ENCODE peak calls at places on chromosomes 4 and X, in four cellular contexts. One of them, this sample, is unnamed.

GRCh38 chrX:110015027-110015426 is 12.1 kb downstream of the TMEM164 start:
- DNase-seq in activated T-helper 1 cell treated with anti-CD3 and anti-CD28 coated beads, Interleukin-12 subunit alpha, Interleukin-12 subunit beta, Interleukin-2, Interleukin-4 antibody, amounts not matched to agents 30 ng/mL and 10 ng/mL and 1 ng/mL, durations not matched to agents 14 hours and 24 hours and 36 hours: no peak
- DNase-seq in T-helper 17 cell: no peak
- DNase-seq in NCI-H1436: no peak
- DNase-seq in this sample: no peak

GRCh38 chr4:152936446-152937279 is 540 bp downstream of the FHDC1 start:
- DNase-seq in activated T-helper 1 cell treated with anti-CD3 and anti-CD28 coated beads, Interleukin-12 subunit alpha, Interleukin-12 subunit beta, Interleukin-2, Interleukin-4 antibody, amounts not matched to agents 30 ng/mL and 10 ng/mL and 1 ng/mL, durations not matched to agents 14 hours and 24 hours and 36 hours: no peak
- DNase-seq in T-helper 17 cell: no peak
- DNase-seq in NCI-H1436: no peak
- DNase-seq in this sample: peak

GRCh38 chr4:169305173-169305572 is 34.4 kb upstream of the SH3RF1 start:
- DNase-seq in activated T-helper 1 cell treated with anti-CD3 and anti-CD28 coated beads, Interleukin-12 subunit alpha, Interleukin-12 subunit beta, Interleukin-2, Interleukin-4 antibody, amounts not matched to agents 30 ng/mL and 10 ng/mL and 1 ng/mL, durations not matched to agents 14 hours and 24 hours and 36 hours: no peak
- DNase-seq in T-helper 17 cell: no peak
- DNase-seq in NCI-H1436: no peak
- DNase-seq in this sample: no peak

GRCh38 chr4:140448830-140449229 is 21.4 kb upstream of the CLGN start:
- DNase-seq in activated T-helper 1 cell treated with anti-CD3 and anti-CD28 coated beads, Interleukin-12 subunit alpha, Interleukin-12 subunit beta, Interleukin-2, Interleukin-4 antibody, amounts not matched to agents 30 ng/mL and 10 ng/mL and 1 ng/mL, durations not matched to agents 14 hours and 24 hours and 36 hours: no peak
- DNase-seq in T-helper 17 cell: no peak
- DNase-seq in NCI-H1436: peak
- DNase-seq in this sample: no peak

GRCh38 chr4:14294611-14295010 is 667.1 kb upstream of the BOD1L1 start:
- DNase-seq in activated T-helper 1 cell treated with anti-CD3 and anti-CD28 coated beads, Interleukin-12 subunit alpha, Interleukin-12 subunit beta, Interleukin-2, Interleukin-4 antibody, amounts not matched to agents 30 ng/mL and 10 ng/mL and 1 ng/mL, durations not matched to agents 14 hours and 24 hours and 36 hours: no peak
- DNase-seq in T-helper 17 cell: no peak
- DNase-seq in NCI-H1436: no peak
- DNase-seq in this sample: no peak

GRCh38 chr4:54226399-54227260 is 2.5 kb upstream of the PDGFRA start:
- DNase-seq in activated T-helper 1 cell treated with anti-CD3 and anti-CD28 coated beads, Interleukin-12 subunit alpha, Interleukin-12 subunit beta, Interleukin-2, Interleukin-4 antibody, amounts not matched to agents 30 ng/mL and 10 ng/mL and 1 ng/mL, durations not matched to agents 14 hours and 24 hours and 36 hours: no peak
- DNase-seq in T-helper 17 cell: no peak
- DNase-seq in NCI-H1436: no peak
- DNase-seq in this sample: no peak

GRCh38 chrX:915427-916234 is 285.0 kb downstream of the SHOX start:
- DNase-seq in activated T-helper 1 cell treated with anti-CD3 and anti-CD28 coated beads, Interleukin-12 subunit alpha, Interleukin-12 subunit beta, Interleukin-2, Interleukin-4 antibody, amounts not matched to agents 30 ng/mL and 10 ng/mL and 1 ng/mL, durations not matched to agents 14 hours and 24 hours and 36 hours: peak
- DNase-seq in T-helper 17 cell: no peak
- DNase-seq in NCI-H1436: no peak
- DNase-seq in this sample: no peak

GRCh38 chr4:52037730-52038108 is 380 bp downstream of the SGCB start:
- DNase-seq in activated T-helper 1 cell treated with anti-CD3 and anti-CD28 coated beads, Interleukin-12 subunit alpha, Interleukin-12 subunit beta, Interleukin-2, Interleukin-4 antibody, amounts not matched to agents 30 ng/mL and 10 ng/mL and 1 ng/mL, durations not matched to agents 14 hours and 24 hours and 36 hours: no peak
- DNase-seq in T-helper 17 cell: no peak
- DNase-seq in NCI-H1436: peak
- DNase-seq in this sample: no peak

GRCh38 chrX:43005561-43005960 is 227.6 kb upstream of the PPP1R2C start:
- DNase-seq in activated T-helper 1 cell treated with anti-CD3 and anti-CD28 coated beads, Interleukin-12 subunit alpha, Interleukin-12 subunit beta, Interleukin-2, Interleukin-4 antibody, amounts not matched to agents 30 ng/mL and 10 ng/mL and 1 ng/mL, durations not matched to agents 14 hours and 24 hours and 36 hours: no peak
- DNase-seq in T-helper 17 cell: no peak
- DNase-seq in NCI-H1436: no peak
- DNase-seq in this sample: no peak

GRCh38 chrX:130637591-130637990 is 235.8 kb downstream of the RBMX2 start:
- DNase-seq in activated T-helper 1 cell treated with anti-CD3 and anti-CD28 coated beads, Interleukin-12 subunit alpha, Interleukin-12 subunit beta, Interleukin-2, Interleukin-4 antibody, amounts not matched to agents 30 ng/mL and 10 ng/mL and 1 ng/mL, durations not matched to agents 14 hours and 24 hours and 36 hours: no peak
- DNase-seq in T-helper 17 cell: no peak
- DNase-seq in NCI-H1436: no peak
- DNase-seq in this sample: no peak

GRCh38 chr4:120723986-120724385 is 198.5 kb downstream of the PRDM5 start:
- DNase-seq in activated T-helper 1 cell treated with anti-CD3 and anti-CD28 coated beads, Interleukin-12 subunit alpha, Interleukin-12 subunit beta, Interleukin-2, Interleukin-4 antibody, amounts not matched to agents 30 ng/mL and 10 ng/mL and 1 ng/mL, durations not matched to agents 14 hours and 24 hours and 36 hours: no peak
- DNase-seq in T-helper 17 cell: no peak
- DNase-seq in NCI-H1436: peak
- DNase-seq in this sample: no peak

GRCh38 chrX:131650637-131651410 is 107.0 kb downstream of the OR13H1 start:
- DNase-seq in activated T-helper 1 cell treated with anti-CD3 and anti-CD28 coated beads, Interleukin-12 subunit alpha, Interleukin-12 subunit beta, Interleukin-2, Interleukin-4 antibody, amounts not matched to agents 30 ng/mL and 10 ng/mL and 1 ng/mL, durations not matched to agents 14 hours and 24 hours and 36 hours: no peak
- DNase-seq in T-helper 17 cell: no peak
- DNase-seq in NCI-H1436: no peak
- DNase-seq in this sample: no peak

GRCh38 chr4:41719417-41719816 is 29.1 kb downstream of the PHOX2B start:
- DNase-seq in activated T-helper 1 cell treated with anti-CD3 and anti-CD28 coated beads, Interleukin-12 subunit alpha, Interleukin-12 subunit beta, Interleukin-2, Interleukin-4 antibody, amounts not matched to agents 30 ng/mL and 10 ng/mL and 1 ng/mL, durations not matched to agents 14 hours and 24 hours and 36 hours: no peak
- DNase-seq in T-helper 17 cell: no peak
- DNase-seq in NCI-H1436: no peak
- DNase-seq in this sample: no peak

GRCh38 chrX:125544856-125545255 is 225.2 kb downstream of the TEX13C start:
- DNase-seq in activated T-helper 1 cell treated with anti-CD3 and anti-CD28 coated beads, Interleukin-12 subunit alpha, Interleukin-12 subunit beta, Interleukin-2, Interleukin-4 antibody, amounts not matched to agents 30 ng/mL and 10 ng/mL and 1 ng/mL, durations not matched to agents 14 hours and 24 hours and 36 hours: no peak
- DNase-seq in T-helper 17 cell: no peak
- DNase-seq in NCI-H1436: no peak
- DNase-seq in this sample: no peak

GRCh38 chrX:48745222-48745621 is 16.3 kb upstream of the GLOD5 start:
- DNase-seq in activated T-helper 1 cell treated with anti-CD3 and anti-CD28 coated beads, Interleukin-12 subunit alpha, Interleukin-12 subunit beta, Interleukin-2, Interleukin-4 antibody, amounts not matched to agents 30 ng/mL and 10 ng/mL and 1 ng/mL, durations not matched to agents 14 hours and 24 hours and 36 hours: no peak
- DNase-seq in T-helper 17 cell: no peak
- DNase-seq in NCI-H1436: no peak
- DNase-seq in this sample: no peak

GRCh38 chrX:126238220-126238619 is 72.1 kb upstream of the DCAF12L2 start:
- DNase-seq in activated T-helper 1 cell treated with anti-CD3 and anti-CD28 coated beads, Interleukin-12 subunit alpha, Interleukin-12 subunit beta, Interleukin-2, Interleukin-4 antibody, amounts not matched to agents 30 ng/mL and 10 ng/mL and 1 ng/mL, durations not matched to agents 14 hours and 24 hours and 36 hours: no peak
- DNase-seq in T-helper 17 cell: no peak
- DNase-seq in NCI-H1436: no peak
- DNase-seq in this sample: no peak

GRCh38 chrX:118978451-118978850 is 4.0 kb downstream of the LONRF3 start:
- DNase-seq in activated T-helper 1 cell treated with anti-CD3 and anti-CD28 coated beads, Interleukin-12 subunit alpha, Interleukin-12 subunit beta, Interleukin-2, Interleukin-4 antibody, amounts not matched to agents 30 ng/mL and 10 ng/mL and 1 ng/mL, durations not matched to agents 14 hours and 24 hours and 36 hours: no peak
- DNase-seq in T-helper 17 cell: no peak
- DNase-seq in NCI-H1436: no peak
- DNase-seq in this sample: no peak

GRCh38 chrX:3516051-3516541 is 169.6 kb upstream of the MXRA5 start:
- DNase-seq in activated T-helper 1 cell treated with anti-CD3 and anti-CD28 coated beads, Interleukin-12 subunit alpha, Interleukin-12 subunit beta, Interleukin-2, Interleukin-4 antibody, amounts not matched to agents 30 ng/mL and 10 ng/mL and 1 ng/mL, durations not matched to agents 14 hours and 24 hours and 36 hours: no peak
- DNase-seq in T-helper 17 cell: no peak
- DNase-seq in NCI-H1436: no peak
- DNase-seq in this sample: no peak

GRCh38 chr4:2438822-2439718 is 20.3 kb downstream of the CFAP99 start:
- DNase-seq in activated T-helper 1 cell treated with anti-CD3 and anti-CD28 coated beads, Interleukin-12 subunit alpha, Interleukin-12 subunit beta, Interleukin-2, Interleukin-4 antibody, amounts not matched to agents 30 ng/mL and 10 ng/mL and 1 ng/mL, durations not matched to agents 14 hours and 24 hours and 36 hours: no peak
- DNase-seq in T-helper 17 cell: no peak
- DNase-seq in NCI-H1436: no peak
- DNase-seq in this sample: no peak

GRCh38 chr4:189036906-189037305 is 897.7 kb downstream of the TRIML1 start:
- DNase-seq in activated T-helper 1 cell treated with anti-CD3 and anti-CD28 coated beads, Interleukin-12 subunit alpha, Interleukin-12 subunit beta, Interleukin-2, Interleukin-4 antibody, amounts not matched to agents 30 ng/mL and 10 ng/mL and 1 ng/mL, durations not matched to agents 14 hours and 24 hours and 36 hours: no peak
- DNase-seq in T-helper 17 cell: no peak
- DNase-seq in NCI-H1436: no peak
- DNase-seq in this sample: no peak

GRCh38 chr4:101218346-101218745 is 129.0 kb downstream of the PPP3CA start:
- DNase-seq in activated T-helper 1 cell treated with anti-CD3 and anti-CD28 coated beads, Interleukin-12 subunit alpha, Interleukin-12 subunit beta, Interleukin-2, Interleukin-4 antibody, amounts not matched to agents 30 ng/mL and 10 ng/mL and 1 ng/mL, durations not matched to agents 14 hours and 24 hours and 36 hours: no peak
- DNase-seq in T-helper 17 cell: no peak
- DNase-seq in NCI-H1436: no peak
- DNase-seq in this sample: no peak

GRCh38 chr4:41750158-41750623 is 1.7 kb upstream of the PHOX2B start:
- DNase-seq in activated T-helper 1 cell treated with anti-CD3 and anti-CD28 coated beads, Interleukin-12 subunit alpha, Interleukin-12 subunit beta, Interleukin-2, Interleukin-4 antibody, amounts not matched to agents 30 ng/mL and 10 ng/mL and 1 ng/mL, durations not matched to agents 14 hours and 24 hours and 36 hours: no peak
- DNase-seq in T-helper 17 cell: no peak
- DNase-seq in NCI-H1436: no peak
- DNase-seq in this sample: no peak

GRCh38 chrX:48617542-48618340 is 20.4 kb downstream of the WDR13 start:
- DNase-seq in activated T-helper 1 cell treated with anti-CD3 and anti-CD28 coated beads, Interleukin-12 subunit alpha, Interleukin-12 subunit beta, Interleukin-2, Interleukin-4 antibody, amounts not matched to agents 30 ng/mL and 10 ng/mL and 1 ng/mL, durations not matched to agents 14 hours and 24 hours and 36 hours: no peak
- DNase-seq in T-helper 17 cell: no peak
- DNase-seq in NCI-H1436: no peak
- DNase-seq in this sample: no peak